ENCODE peak calls at places on chromosome 6, in nine cellular contexts. T is tibial nerve; W is AG04449; Y is RKO; U is CD4-positive, CD25-positive, alpha-beta regulatory T cell; A is cardiac muscle cell; I is astrocyte of the cerebellum; H is activated T-helper 1 cell treated with anti-CD3 and anti-CD28 coated beads, Interleukin-12 subunit alpha, Interleukin-12 subunit beta, Interleukin-2, Interleukin-4 antibody, amounts not matched to agents 30 ng/mL and 10 ng/mL and 1 ng/mL, durations not matched to agents 14 hours and 24 hours and 36 hours; K is fibroblast of gingiva. R is an unnamed sample.

GRCh38 chr6:32854376-32855178 is 585 bp downstream of the PSMB9 start:
- DNase-seq in T (no peak), K (peak), A (no peak), I (no peak), H (peak), U (peak), W (no peak), Y (peak), R (peak)

GRCh38 chr6:112100561-112100960 is 13.2 kb downstream of the FAM229B start:
- DNase-seq in K (no peak), T (no peak), I (no peak), Y (no peak), H (no peak), W (no peak), A (no peak), U (no peak), R (no peak)

GRCh38 chr6:37103169-37104039 is 66.5 kb upstream of the PIM1 start:
- DNase-seq in A (peak), W (no peak), T (no peak), K (peak), I (no peak), H (no peak), U (no peak), Y (no peak), R (no peak)

GRCh38 chr6:40555092-40555491 is 32.1 kb downstream of the LRFN2 start:
- DNase-seq in W (no peak), K (no peak), H (no peak), I (no peak), U (no peak), T (no peak), Y (no peak), A (no peak), R (no peak)

GRCh38 chr6:32622545-32623401 is 14.4 kb upstream of the HLA-DQA1 start:
- DNase-seq in A (peak), H (peak), Y (peak), I (no peak), U (peak), K (no peak), W (no peak), T (no peak), R (peak)

GRCh38 chr6:47492355-47492754 is 14.8 kb downstream of the CD2AP start:
- DNase-seq in A (no peak), I (no peak), U (no peak), Y (no peak), T (no peak), H (no peak), K (no peak), W (no peak), R (no peak)

GRCh38 chr6:95242560-95242959 is 334.8 kb upstream of the MANEA start:
- DNase-seq in K (no peak), W (no peak), H (no peak), I (no peak), U (no peak), Y (no peak), A (no peak), T (no peak), R (no peak)

GRCh38 chr6:167566711-167567141 is 241.8 kb downstream of the TTLL2 start:
- DNase-seq in H (no peak), I (no peak), K (no peak), W (no peak), U (no peak), A (no peak), Y (no peak), T (no peak), R (no peak)

GRCh38 chr6:6987749-6988148 is 120.0 kb upstream of the RREB1 start:
- DNase-seq in T (no peak), I (no peak), U (no peak), K (no peak), A (no peak), Y (no peak), W (no peak), H (no peak), R (no peak)

GRCh38 chr6:16146028-16146427 is 17.1 kb downstream of the MYLIP start:
- DNase-seq in T (no peak), K (no peak), U (no peak), I (no peak), H (no peak), Y (no peak), W (no peak), A (no peak), R (no peak)

GRCh38 chr6:155493694-155494143 is 38.1 kb upstream of the NOX3 start:
- DNase-seq in T (no peak), A (no peak), I (peak), H (no peak), Y (peak), W (peak), K (peak), U (no peak), R (no peak)

GRCh38 chr6:89818977-89819335 is 638 bp downstream of the MDN1 start:
- DNase-seq in K (peak), U (no peak), T (no peak), W (no peak), A (peak), H (no peak), Y (peak), I (no peak), R (no peak)

GRCh38 chr6:82786251-82786650 is 279.4 kb downstream of the UBE3D start:
- DNase-seq in U (no peak), Y (no peak), W (no peak), H (no peak), T (no peak), A (no peak), K (no peak), I (no peak), R (no peak)

GRCh38 chr6:22598386-22598785 is 29.0 kb downstream of the HDGFL1 start:
- DNase-seq in K (no peak), T (no peak), W (no peak), Y (no peak), U (no peak), A (no peak), H (no peak), I (no peak), R (no peak)

GRCh38 chr6:56246941-56247653 is at the start of gene COL21A1:
- DNase-seq in K (peak), T (peak), Y (no peak), W (no peak), U (no peak), H (no peak), A (peak), I (no peak), R (no peak)

GRCh38 chr6:153938876-153939275 is 100.2 kb upstream of the OPRM1 start:
- DNase-seq in U (no peak), K (no peak), W (no peak), Y (no peak), T (no peak), H (no peak), I (no peak), A (no peak), R (no peak)

GRCh38 chr6:70380771-70381435 is 32.4 kb upstream of the FAM135A start:
- DNase-seq in T (no peak), K (no peak), W (no peak), H (no peak), A (no peak), U (no peak), Y (no peak), I (no peak), R (no peak)

GRCh38 chr6:152836523-152836922 is 85.9 kb downstream of the VIP start:
- DNase-seq in A (no peak), I (no peak), Y (no peak), U (no peak), H (no peak), T (no peak), W (no peak), K (no peak), R (no peak)

GRCh38 chr6:168649209-168649608 is 208.2 kb downstream of the SMOC2 start:
- DNase-seq in A (no peak), I (no peak), K (no peak), W (no peak), Y (no peak), T (no peak), U (no peak), H (no peak), R (no peak)

GRCh38 chr6:161748535-161749386 is 474.9 kb upstream of the AGPAT4 start:
- DNase-seq in H (no peak), W (no peak), K (peak), U (no peak), Y (no peak), A (peak), I (no peak), T (no peak), R (no peak)

GRCh38 chr6:7137335-7138106 is 29.8 kb downstream of the RREB1 start:
- DNase-seq in Y (no peak), U (peak), T (no peak), H (peak), I (no peak), K (peak), A (peak), W (no peak), R (peak)

GRCh38 chr6:42315991-42316378 is 98.3 kb upstream of the MRPS10 start:
- DNase-seq in I (peak), K (peak), A (no peak), H (no peak), U (no peak), Y (peak), W (peak), T (no peak), R (no peak)

R was measured in immature natural killer cell.